ENCODE peak calls at places on chromosomes 7 and 10, in nine cellular contexts. A, M, O, L, I, B, R, Y and V are unnamed samples.
A peak's percentile ranks its signal among the peaks of the same experiment; 100 is the strongest.

GRCh38 chr7:30344513-30344912 is 60.1 kb downstream of the ZNRF2 start:
- DNase-seq in B (no peak), A (no peak), R (no peak), I (no peak), Y (no peak), M (no peak), O (no peak), L (no peak), V (no peak)

GRCh38 chr7:101604331-101604933 is 24.7 kb downstream of the MYL10 start:
- DNase-seq in M (no peak), A (no peak), R (no peak), L (no peak), Y (no peak), I (no peak), O (no peak), B (no peak), V (no peak)

GRCh38 chr7:138545123-138545522 is 85.1 kb downstream of the TRIM24 start:
- DNase-seq in I (no peak), Y (no peak), B (no peak), L (no peak), O (no peak), R (no peak), A (no peak), M (no peak), V (no peak)

GRCh38 chr10:17915181-17915580 is 36.5 kb upstream of the SLC39A12 start:
- DNase-seq in B (no peak), R (no peak), Y (no peak), I (no peak), O (no peak), M (no peak), A (no peak), L (no peak), V (no peak)

GRCh38 chr7:18212308-18212707 is 184.7 kb upstream of the PRPS1L1 start:
- DNase-seq in M (no peak), R (no peak), O (no peak), A (no peak), B (no peak), L (no peak), I (peak; percentile 2), Y (no peak), V (no peak)

GRCh38 chr10:36172574-36172973 is 530.5 kb upstream of the FZD8 start:
- DNase-seq in O (no peak), L (no peak), R (no peak), B (peak; percentile 85), I (peak; percentile 84), Y (no peak), A (peak; percentile 14), M (no peak), V (no peak)

GRCh38 chr10:50322075-50322474 is 70.8 kb upstream of the ASAH2 start:
- DNase-seq in I (peak; percentile 64), L (no peak), M (no peak), A (no peak), B (peak; percentile 63), Y (no peak), O (peak; percentile 22), R (no peak), V (no peak)

GRCh38 chr7:155230169-155230593 is 67.5 kb upstream of the INSIG1 start:
- DNase-seq in M (no peak), A (peak; percentile 97), L (no peak), Y (peak; percentile 29), B (peak; percentile 99), R (no peak), O (peak; percentile 90), I (peak; percentile 90), V (peak; percentile 91)

GRCh38 chr7:115300228-115300870 is 378.5 kb downstream of the MDFIC start:
- DNase-seq in R (no peak), B (peak; percentile 72), M (no peak), Y (no peak), I (peak; percentile 29), L (no peak), A (no peak), O (peak; percentile 12), V (no peak)

GRCh38 chr10:104333728-104334373 is 4.4 kb downstream of the ITPRIP start:
- DNase-seq in A (no peak), R (no peak), M (no peak), I (no peak), L (no peak), O (no peak), B (no peak), Y (no peak), V (no peak)

GRCh38 chr10:130555411-130555750 is 419.2 kb downstream of the GLRX3 start:
- DNase-seq in O (no peak), I (no peak), B (no peak), R (no peak), M (no peak), A (no peak), L (no peak), Y (no peak), V (no peak)

GRCh38 chr7:909358-910329 is 33.3 kb downstream of the GET4 start:
- DNase-seq in Y (no peak), L (peak; percentile 82), B (peak; percentile 15), R (no peak), A (no peak), O (peak; percentile 42), M (peak; percentile 64), I (peak; percentile 30), V (no peak)

GRCh38 chr10:15486404-15486803 is 115.3 kb upstream of the FAM171A1 start:
- DNase-seq in L (no peak), I (peak; percentile 46), O (no peak), Y (no peak), R (no peak), A (peak; percentile 64), B (peak; percentile 9), M (no peak), V (no peak)

GRCh38 chr10:97057836-97058235 is 127.9 kb downstream of the SLIT1 start:
- DNase-seq in R (no peak), O (no peak), B (no peak), I (no peak), L (no peak), A (no peak), M (no peak), Y (no peak), V (no peak)

GRCh38 chr10:97060441-97061084 is 125.2 kb downstream of the SLIT1 start:
- DNase-seq in R (no peak), A (no peak), M (no peak), O (no peak), B (peak; percentile 7), L (no peak), I (no peak), Y (no peak), V (no peak)

GRCh38 chr10:97059872-97060205 is 125.9 kb downstream of the SLIT1 start:
- DNase-seq in M (no peak), B (no peak), A (no peak), O (no peak), R (no peak), L (no peak), Y (no peak), I (no peak), V (no peak)

GRCh38 chr10:97058521-97058920 is 127.2 kb downstream of the SLIT1 start:
- DNase-seq in I (no peak), A (no peak), O (no peak), M (no peak), L (no peak), R (no peak), B (no peak), Y (no peak), V (no peak)

GRCh38 chr10:97059006-97059871 is 126.5 kb downstream of the SLIT1 start:
- DNase-seq in Y (peak; percentile 83), B (no peak), R (no peak), I (no peak), A (no peak), O (no peak), M (no peak), L (no peak), V (no peak)
- TF ChIP-seq CTCF in Y (peak; percentile 74), B (no peak), R (no peak), I (no peak), A (no peak), O (no peak), M (no peak), L (no peak), V (no peak)

DNA sequence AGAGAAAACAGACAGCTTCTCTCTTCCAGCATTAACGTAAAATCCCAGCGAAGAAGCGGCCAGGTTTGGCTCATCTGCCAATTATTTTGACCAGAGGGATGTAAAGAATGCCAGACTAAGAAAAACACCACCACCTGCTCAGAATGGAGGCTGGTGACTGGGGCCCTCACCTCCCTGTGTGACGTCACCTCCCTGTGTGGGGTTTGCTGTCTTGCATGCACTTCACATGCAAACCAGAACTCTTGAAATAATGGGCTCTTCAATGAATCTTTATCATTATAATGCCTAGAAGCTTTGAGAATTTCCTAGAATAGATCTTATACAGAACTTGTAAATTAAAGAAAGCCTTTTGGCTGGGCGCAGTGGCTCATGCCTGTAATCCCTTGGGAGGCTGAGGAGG is 101.8 kb upstream of the WAC start:
- DNase-seq in A (no peak), O (no peak), M (no peak), I (no peak), B (no peak), R (no peak), Y (peak; percentile 72), L (no peak), V (no peak)
- TF ChIP-seq CTCF in A (no peak), O (no peak), M (no peak), I (no peak), B (no peak), R (no peak), Y (no peak), L (no peak), V (no peak)

DNA sequence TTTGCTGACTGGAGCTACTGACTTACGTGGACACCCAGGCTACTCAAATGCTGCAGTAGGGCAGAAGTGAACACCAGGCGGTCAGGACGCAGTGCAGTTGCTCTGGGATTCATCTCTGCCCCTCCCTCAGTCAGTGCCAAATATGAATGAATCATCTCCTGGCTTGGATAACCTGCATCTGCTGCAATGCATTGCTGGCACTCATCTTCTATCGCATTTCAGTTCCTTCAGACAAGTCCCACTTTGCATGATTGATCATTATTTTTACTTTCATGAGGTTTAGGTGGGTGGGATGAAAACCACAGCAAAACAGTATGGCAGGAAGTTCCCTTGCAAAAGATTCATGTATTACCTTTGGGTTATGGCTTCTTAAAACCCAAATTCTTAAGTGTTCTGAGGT is 224.6 kb upstream of the NRP1 start:
- DNase-seq in M (no peak), L (no peak), Y (no peak), I (peak; percentile 46), A (peak; percentile 51), B (peak; percentile 79), R (no peak), O (peak; percentile 5), V (no peak)
- TF ChIP-seq CTCF in M (no peak), L (no peak), Y (no peak), I (no peak), A (peak; percentile 24), B (no peak), R (no peak), O (no peak), V (no peak)

DNA sequence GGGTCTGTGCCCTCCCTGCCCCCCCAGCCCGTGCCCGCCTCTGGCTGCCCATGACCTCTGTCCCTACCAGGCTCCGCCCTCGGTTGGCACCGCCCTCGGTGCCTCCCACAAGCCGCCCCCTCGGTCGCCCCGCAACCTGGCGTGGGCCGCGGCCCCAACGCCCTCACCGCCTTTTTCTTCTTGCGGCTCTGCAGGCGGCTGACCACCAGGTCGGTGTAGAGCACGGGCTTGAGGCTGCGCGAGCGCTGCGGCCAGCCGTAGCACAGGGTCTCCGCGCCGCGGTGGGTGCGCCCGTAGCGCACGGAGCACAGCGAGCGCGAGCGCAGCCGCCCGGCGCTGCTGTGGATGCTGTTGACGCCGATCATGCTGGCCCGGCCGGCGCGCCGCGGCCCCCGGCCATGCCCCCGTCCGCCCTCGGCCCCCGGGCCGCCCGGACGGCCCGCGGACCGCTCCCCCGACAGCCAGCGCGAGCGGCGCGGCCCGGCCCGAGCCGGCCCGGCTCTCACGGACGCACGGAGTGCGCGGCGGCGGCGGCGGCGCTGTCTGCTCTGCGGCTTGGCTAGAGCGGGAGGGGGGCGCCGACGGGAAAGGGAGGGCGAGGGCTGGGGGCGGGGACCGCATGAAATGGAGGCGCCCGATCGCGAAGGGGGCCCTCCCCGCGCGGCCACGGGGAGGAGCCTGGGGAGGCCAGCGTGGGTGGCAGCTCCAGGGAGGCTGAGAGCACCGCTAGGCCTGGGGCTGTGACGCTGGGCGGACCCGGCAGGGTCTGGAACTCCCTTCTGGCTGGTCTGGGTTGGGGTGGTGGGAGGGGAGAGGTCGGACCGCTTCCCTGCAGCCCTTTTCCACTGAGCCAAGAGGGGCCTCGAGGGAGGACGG is 9.6 kb downstream of the PSD start:
- DNase-seq in Y (peak; percentile 64), O (no peak), R (no peak), I (peak; percentile 65), M (no peak), A (no peak), B (peak; percentile 44), L (no peak), V (no peak)
- TF ChIP-seq CTCF in Y (no peak), O (no peak), R (no peak), I (no peak), M (no peak), A (no peak), B (no peak), L (no peak), V (no peak)